ENCODE peak calls at places on chromosomes 5 and 9, in ten cellular contexts. O, R, Y, K, L, H, J, T, F and W are unnamed samples.

GRCh38 chr9:102273952-102274351 is 535.5 kb upstream of the GRIN3A start:
- DNase-seq in O (no peak), R (no peak), Y (no peak), K (no peak), L (no peak), H (no peak), J (no peak), T (no peak), F (no peak), W (no peak)

GRCh38 chr9:100670719-100671118 is 92.8 kb downstream of the CAVIN4 start:
- DNase-seq in O (no peak), R (no peak), Y (no peak), K (no peak), L (no peak), H (no peak), J (no peak), T (no peak), F (no peak), W (no peak)

GRCh38 chr5:34494111-34494755 is 161.9 kb upstream of the RAI14 start:
- DNase-seq in O (no peak), R (no peak), Y (no peak), K (peak; percentile 50), L (no peak), H (no peak), J (no peak), T (no peak), F (no peak), W (no peak)

GRCh38 chr5:174086751-174087150 is 41.2 kb downstream of the NSG2 start:
- DNase-seq in O (no peak), R (no peak), Y (no peak), K (no peak), L (no peak), H (no peak), J (no peak), T (no peak), F (no peak), W (no peak)

GRCh38 chr9:136119259-136120118 is 814 bp upstream of the TMEM250 start:
- DNase-seq in O (peak; percentile 37), R (no peak), Y (no peak), K (peak; percentile 52), L (no peak), H (peak; percentile 52), J (peak; percentile 95), T (no peak), F (no peak), W (no peak)

GRCh38 chr9:115591584-115591984 is 473.6 kb upstream of the TNC start:
- DNase-seq in O (peak; percentile 15), R (peak; percentile 82), Y (no peak), K (peak; percentile 90), L (no peak), H (no peak), J (peak; percentile 52), T (peak; percentile 79), F (peak; percentile 48), W (peak; percentile 26)

GRCh38 chr9:112921549-112921948 is 30.9 kb upstream of the SLC46A2 start:
- DNase-seq in O (no peak), R (no peak), Y (no peak), K (peak; percentile 30), L (no peak), H (no peak), J (no peak), T (no peak), F (no peak), W (peak; percentile 26)

GRCh38 chr9:108056805-108057386 is 567.3 kb upstream of the KLF4 start:
- DNase-seq in O (no peak), R (no peak), Y (no peak), K (peak; percentile 52), L (no peak), H (no peak), J (no peak), T (no peak), F (no peak), W (no peak)

GRCh38 chr5:135544666-135545045 is 8.9 kb upstream of the NEUROG1 start:
- DNase-seq in O (no peak), R (no peak), Y (no peak), K (no peak), L (no peak), H (no peak), J (no peak), T (no peak), F (no peak), W (no peak)

GRCh38 chr5:38323645-38324295 is 65.4 kb downstream of the EGFLAM start:
- DNase-seq in O (no peak), R (no peak), Y (no peak), K (no peak), L (no peak), H (no peak), J (no peak), T (no peak), F (no peak), W (no peak)

GRCh38 chr9:134624827-134625181 is 16.8 kb upstream of the COL5A1 start:
- DNase-seq in O (peak; percentile 60), R (peak; percentile 7), Y (peak; percentile 20), K (peak; percentile 42), L (no peak), H (no peak), J (no peak), T (peak; percentile 7), F (peak; percentile 6), W (no peak)

GRCh38 chr5:169814522-169814921 is 165.8 kb downstream of the INSYN2B start:
- DNase-seq in O (no peak), R (no peak), Y (no peak), K (no peak), L (no peak), H (no peak), J (no peak), T (no peak), F (no peak), W (no peak)

GRCh38 chr5:178595145-178595544 is 5.0 kb upstream of the COL23A1 start:
- DNase-seq in O (no peak), R (no peak), Y (no peak), K (no peak), L (no peak), H (no peak), J (no peak), T (no peak), F (no peak), W (no peak)

GRCh38 chr5:32503261-32503660 is 58.7 kb upstream of the ZFR start:
- DNase-seq in O (no peak), R (no peak), Y (no peak), K (no peak), L (no peak), H (no peak), J (no peak), T (no peak), F (no peak), W (no peak)

GRCh38 chr5:32505718-32506117 is 61.2 kb upstream of the ZFR start:
- DNase-seq in O (no peak), R (peak; percentile 34), Y (no peak), K (no peak), L (no peak), H (no peak), J (no peak), T (no peak), F (no peak), W (no peak)

GRCh38 chr5:32506809-32507208 is 62.3 kb upstream of the ZFR start:
- DNase-seq in O (no peak), R (peak; percentile 37), Y (no peak), K (no peak), L (no peak), H (no peak), J (no peak), T (no peak), F (no peak), W (no peak)

GRCh38 chr5:32506251-32506661 is 61.7 kb upstream of the ZFR start:
- DNase-seq in O (no peak), R (no peak), Y (no peak), K (peak; percentile 86), L (no peak), H (no peak), J (no peak), T (no peak), F (peak; percentile 16), W (no peak)

GRCh38 chr5:32504923-32505596 is 60.5 kb upstream of the ZFR start:
- DNase-seq in O (peak; percentile 30), R (peak; percentile 93), Y (no peak), K (peak; percentile 95), L (no peak), H (peak; percentile 52), J (no peak), T (peak; percentile 24), F (peak; percentile 58), W (peak; percentile 43)
- TF ChIP-seq POLR2A in O (no peak), R (no peak), Y (no peak), K (no peak), L (no peak), H (no peak), J (no peak), T (no peak), F (no peak), W (no peak)

GRCh38 chr9:131635285-131635684 is 90.0 kb downstream of the PRRT1B start:
- DNase-seq in O (peak; percentile 97), R (peak; percentile 95), Y (peak; percentile 92), K (peak; percentile 99), L (no peak), H (peak; percentile 73), J (peak; percentile 79), T (peak; percentile 94), F (peak; percentile 83), W (peak; percentile 77)
- TF ChIP-seq POLR2A in O (peak; percentile 86), R (peak; percentile 74), Y (no peak), K (no peak), L (no peak), H (no peak), J (no peak), T (peak; percentile 69), F (no peak), W (no peak)

GRCh38 chr9:2016411-2017208 is 1.5 kb downstream of the SMARCA2 start:
- DNase-seq in O (peak; percentile 89), R (peak; percentile 77), Y (peak; percentile 93), K (peak; percentile 58), L (peak; percentile 39), H (peak; percentile 83), J (peak; percentile 91), T (peak; percentile 79), F (peak; percentile 87), W (peak; percentile 87)
- TF ChIP-seq POLR2A in O (peak; percentile 72), R (no peak), Y (no peak), K (peak; percentile 46), L (no peak), H (peak; percentile 69), J (peak; percentile 72), T (peak; percentile 84), F (no peak), W (peak; percentile 45)

DNA sequence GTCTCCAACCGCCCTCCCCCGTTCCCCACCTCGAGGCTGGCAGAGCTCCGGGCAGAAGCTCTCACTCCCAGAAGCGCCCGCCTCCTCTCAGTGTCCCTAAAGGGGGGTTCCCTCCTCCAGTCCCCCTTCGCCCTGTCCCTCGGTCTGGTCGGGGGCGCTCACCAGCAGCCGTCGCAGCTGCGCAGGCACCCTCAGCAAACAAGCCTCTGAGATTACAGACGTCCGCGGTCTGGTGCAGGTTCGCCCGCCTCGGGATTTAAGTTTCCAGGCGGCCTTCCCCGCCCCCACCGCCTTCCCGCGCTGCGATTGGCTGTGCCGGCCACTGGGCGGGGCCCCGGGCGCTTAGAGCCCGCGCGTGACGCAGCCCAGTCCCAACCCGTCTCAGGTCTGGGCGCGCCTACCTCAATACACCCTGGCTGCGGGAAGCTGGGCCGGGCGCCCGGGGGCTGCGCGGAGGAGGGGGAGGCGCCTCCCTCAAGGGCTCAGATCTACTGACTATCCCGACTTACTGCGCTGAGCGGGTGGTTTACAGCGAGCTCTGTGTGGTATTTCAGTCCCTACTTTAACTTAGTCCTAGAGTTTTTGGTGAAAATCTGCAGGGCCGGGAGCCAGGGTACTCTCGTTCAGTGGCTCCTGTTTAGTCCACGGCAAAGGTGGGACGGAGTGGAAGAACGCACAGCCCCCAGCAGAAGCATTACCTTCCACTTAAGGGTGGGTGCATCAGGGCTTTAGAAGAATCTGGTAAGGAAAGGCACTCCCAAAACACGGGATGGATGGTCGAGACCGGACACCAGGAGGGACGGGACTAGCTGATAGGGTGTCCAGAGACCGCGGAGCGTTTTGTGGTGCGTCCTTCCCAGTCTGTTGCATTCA is at the start of gene CTSV:
- DNase-seq in O (peak; percentile 87), R (peak; percentile 68), Y (peak; percentile 91), K (peak; percentile 90), L (peak; percentile 75), H (peak; percentile 32), J (peak; percentile 88), T (peak; percentile 89), F (peak; percentile 80), W (peak; percentile 88)
- TF ChIP-seq POLR2A in O (peak; percentile 45), R (peak; percentile 21), Y (no peak), K (no peak), L (no peak), H (no peak), J (peak; percentile 25), T (peak; percentile 54), F (no peak), W (no peak)